ENCODE peak calls at places on chromosomes 7 and 10, in four cellular contexts. L is HL-60, P is GM12878, V is K562. G is an unnamed sample.
A peak's percentile ranks its signal among the peaks of the same experiment; 100 is the strongest.

GRCh38 chr10:81034376-81034775 is 496.7 kb downstream of the SH2D4B start:
- DNase-seq in L (no peak), V (no peak), P (no peak), G (no peak)

GRCh38 chr10:86266446-86267242 is 100.0 kb downstream of the GRID1 start:
- DNase-seq in P (no peak), V (no peak), L (no peak), G (no peak)

GRCh38 chr10:77602231-77602912 is 35.2 kb downstream of the KCNMA1 start:
- DNase-seq in P (no peak), L (no peak), V (peak; percentile 26), G (no peak)

GRCh38 chr7:32536585-32536984 is 41.3 kb downstream of the AVL9 start:
- DNase-seq in L (no peak), P (no peak), V (no peak), G (no peak)

GRCh38 chr7:44580945-44581344 is 1.1 kb downstream of the TMED4 start:
- DNase-seq in V (no peak), L (no peak), P (no peak), G (no peak)

GRCh38 chr10:51503378-51503777 is 196.0 kb downstream of the CSTF2T start:
- DNase-seq in L (no peak), P (no peak), V (no peak), G (no peak)

GRCh38 chr10:109895095-109895818 is 28.1 kb downstream of the XPNPEP1 start:
- DNase-seq in P (no peak), V (no peak), L (no peak), G (no peak)

GRCh38 chr7:48132792-48133191 is 38.5 kb upstream of the ABCA13 start:
- DNase-seq in P (no peak), L (no peak), V (no peak), G (no peak)

GRCh38 chr10:108913300-108913699 is 1010.0 kb downstream of the XPNPEP1 start:
- DNase-seq in V (no peak), L (no peak), P (no peak), G (no peak)

GRCh38 chr10:60403168-60403873 is 13.6 kb upstream of the ANK3 start:
- DNase-seq in L (no peak), V (no peak), P (no peak), G (no peak)

GRCh38 chr7:17446340-17446739 is 147.9 kb downstream of the AHR start:
- DNase-seq in V (no peak), P (no peak), L (no peak), G (no peak)

GRCh38 chr7:17444151-17444550 is 145.7 kb downstream of the AHR start:
- DNase-seq in V (no peak), L (no peak), P (no peak), G (no peak)

GRCh38 chr7:17447728-17448478 is 149.5 kb downstream of the AHR start:
- DNase-seq in L (no peak), V (no peak), P (no peak), G (no peak)

GRCh38 chr7:17441557-17441956 is 143.1 kb downstream of the AHR start:
- DNase-seq in P (no peak), V (no peak), L (no peak), G (no peak)

GRCh38 chr7:17444673-17445072 is 146.2 kb downstream of the AHR start:
- DNase-seq in L (no peak), P (no peak), V (no peak), G (no peak)
- TF ChIP-seq SPI1 in L (no peak), P (no peak), V (no peak), G (no peak)

DNA sequence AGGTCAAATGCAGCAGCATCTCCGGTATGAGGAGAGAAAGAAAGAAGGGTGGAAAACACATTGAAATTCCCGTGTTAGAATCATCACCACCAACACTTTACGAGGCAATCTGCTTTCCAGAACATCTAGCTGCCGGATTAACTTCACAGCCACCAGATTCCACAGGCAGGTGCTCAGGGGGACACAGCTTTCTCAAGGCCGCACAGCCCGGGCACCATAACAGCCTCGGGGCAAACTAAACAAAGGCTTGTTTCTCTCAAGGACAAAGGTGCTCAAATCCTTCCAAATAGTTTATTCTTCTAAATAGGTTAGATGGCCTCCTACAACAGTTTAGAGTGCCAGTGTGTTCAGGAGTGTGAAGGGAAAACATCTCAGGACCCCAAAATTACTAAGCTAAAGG is 156.3 kb downstream of the DIP2C start:
- DNase-seq in P (no peak), L (no peak), V (no peak), G (no peak)
- TF ChIP-seq SPI1 in P (no peak), L (no peak), V (no peak), G (no peak)

DNA sequence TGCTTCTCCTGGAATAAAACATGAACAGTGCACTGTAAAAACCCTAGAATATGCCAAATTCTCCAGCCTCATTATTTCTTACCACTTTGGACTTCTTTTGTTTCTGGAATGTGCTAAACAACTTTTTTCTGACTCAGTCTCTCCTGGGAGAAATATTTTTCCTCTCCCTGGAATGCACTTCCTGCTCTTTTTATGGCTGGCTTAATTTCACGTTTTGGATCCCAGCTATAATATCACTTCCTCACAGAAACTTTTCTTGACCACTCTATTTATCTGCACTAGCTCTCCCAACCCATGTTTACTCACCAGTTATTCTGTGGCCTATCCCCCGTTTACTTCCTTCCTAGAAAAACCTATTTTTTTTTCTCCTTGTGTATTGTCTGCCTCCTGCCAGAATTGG is 26.7 kb downstream of the ABCB5 start:
- DNase-seq in L (no peak), P (no peak), V (no peak), G (no peak)
- TF ChIP-seq SPI1 in L (no peak), P (no peak), V (no peak), G (no peak)

GRCh38 chr7:80870806-80871205 is 48.0 kb downstream of the SEMA3C start:
- DNase-seq in P (no peak), V (no peak), L (no peak), G (no peak)
- TF ChIP-seq SPI1 in P (no peak), V (no peak), L (no peak), G (no peak)

G was measured in GM12891.